ENCODE peak calls at places on chromosomes 6 and 20, in eight cellular contexts. B is iPS DF 6.9; M is right cardiac atrium; E is activated naive CD4-positive, alpha-beta T cell treated with anti-CD3 and anti-CD28 coated beads, Interleukin-2, amount 50 U/mL, for 72 hours; N is neuronal stem cell; C is GM18507; F is GM12865; A is stimulated activated CD8-positive, alpha-beta memory T cell treated with anti-CD3 and anti-CD28 coated beads, Interleukin-7, amount 100 ng/mL, for 4 hours. K is an unnamed sample.

GRCh38 chr6:44053760-44054556 is 73.3 kb downstream of the MRPL14 start:
- DNase-seq in B (no peak), M (peak; percentile 74), E (no peak), N (no peak), C (no peak), F (no peak), A (no peak), K (peak; percentile 67)

GRCh38 chr20:30919514-30920188 is 337.8 kb upstream of the DEFB115 start:
- DNase-seq in B (no peak), M (no peak), E (no peak), N (no peak), C (no peak), F (no peak), A (no peak), K (no peak)

GRCh38 chr6:1136415-1136774 is 175.5 kb upstream of the FOXQ1 start:
- DNase-seq in B (no peak), M (peak; percentile 66), E (no peak), N (no peak), C (no peak), F (no peak), A (no peak), K (no peak)

GRCh38 chr6:140779341-140779740 is 1353.4 kb upstream of the GJE1 start:
- DNase-seq in B (no peak), M (no peak), E (no peak), N (no peak), C (no peak), F (no peak), A (no peak), K (no peak)

GRCh38 chr6:2103644-2104523 is 141.5 kb downstream of the GMDS start:
- DNase-seq in B (no peak), M (peak; percentile 55), E (no peak), N (no peak), C (no peak), F (peak; percentile 44), A (no peak), K (peak; percentile 82)

GRCh38 chr6:36676142-36677058 is 2.1 kb upstream of the CDKN1A start:
- DNase-seq in B (no peak), M (no peak), E (peak; percentile 61), N (peak; percentile 21), C (no peak), F (peak; percentile 60), A (no peak), K (peak; percentile 55)

GRCh38 chr6:112150363-112150762 is 63.0 kb downstream of the FAM229B start:
- DNase-seq in B (no peak), M (peak; percentile 47), E (no peak), N (no peak), C (no peak), F (no peak), A (no peak), K (no peak)

GRCh38 chr20:33474097-33474846 is 15.6 kb upstream of the CBFA2T2 start:
- DNase-seq in B (no peak), M (no peak), E (no peak), N (no peak), C (no peak), F (no peak), A (no peak), K (no peak)

GRCh38 chr6:31639449-31639861 is 13.0 kb downstream of the BAG6 start:
- DNase-seq in B (no peak), M (no peak), E (no peak), N (no peak), C (no peak), F (no peak), A (no peak), K (peak; percentile 68)

GRCh38 chr20:64115171-64115911 is 8.0 kb upstream of the NPBWR2 start:
- DNase-seq in B (no peak), M (peak; percentile 9), E (peak; percentile 38), N (no peak), C (no peak), F (no peak), A (no peak), K (no peak)

GRCh38 chr6:41161851-41162552 is 914 bp downstream of the TREM2 start:
- DNase-seq in B (no peak), M (no peak), E (no peak), N (no peak), C (no peak), F (no peak), A (no peak), K (no peak)

GRCh38 chr6:147676896-147677295 is 168.4 kb downstream of the SAMD5 start:
- DNase-seq in B (no peak), M (no peak), E (no peak), N (no peak), C (no peak), F (no peak), A (no peak), K (no peak)

GRCh38 chr6:163023700-163024099 is 295.9 kb downstream of the PACRG start:
- DNase-seq in B (no peak), M (no peak), E (no peak), N (no peak), C (no peak), F (no peak), A (no peak), K (no peak)

GRCh38 chr20:42483694-42484303 is 705.9 kb downstream of the PTPRT start:
- DNase-seq in B (peak; percentile 74), M (peak; percentile 64), E (no peak), N (peak; percentile 53), C (no peak), F (peak; percentile 20), A (no peak), K (no peak)

GRCh38 chr20:25257130-25257529 is 9.2 kb downstream of the PYGB start:
- DNase-seq in B (no peak), M (no peak), E (no peak), N (no peak), C (no peak), F (no peak), A (no peak), K (no peak)

GRCh38 chr6:44471271-44471981 is 83.9 kb downstream of the CDC5L start:
- DNase-seq in B (no peak), M (peak; percentile 65), E (no peak), N (no peak), C (no peak), F (no peak), A (no peak), K (no peak)

GRCh38 chr6:56699066-56699654 is 56.5 kb upstream of the DST start:
- DNase-seq in B (no peak), M (no peak), E (no peak), N (no peak), C (no peak), F (peak; percentile 20), A (no peak), K (peak; percentile 63)

GRCh38 chr6:93059911-93060310 is 359.4 kb downstream of the EPHA7 start:
- DNase-seq in B (no peak), M (no peak), E (no peak), N (no peak), C (no peak), F (no peak), A (no peak), K (no peak)

GRCh38 chr20:52379723-52380336 is 188.3 kb upstream of the ZFP64 start:
- DNase-seq in B (peak; percentile 16), M (peak; percentile 74), E (no peak), N (peak; percentile 14), C (no peak), F (peak; percentile 20), A (peak; percentile 1), K (peak; percentile 56)

GRCh38 chr20:57220187-57221165 is 46.0 kb downstream of the BMP7 start:
- DNase-seq in B (no peak), M (no peak), E (no peak), N (no peak), C (no peak), F (no peak), A (no peak), K (no peak)

GRCh38 chr6:25414168-25414567 is 135.0 kb downstream of the CARMIL1 start:
- DNase-seq in B (no peak), M (no peak), E (no peak), N (no peak), C (no peak), F (peak; percentile 30), A (no peak), K (no peak)

GRCh38 chr20:15814903-15815302 is 758.3 kb downstream of the KIF16B start:
- DNase-seq in B (no peak), M (no peak), E (no peak), N (no peak), C (no peak), F (no peak), A (no peak), K (no peak)

GRCh38 chr20:25863536-25864325 is 167.1 kb upstream of the ZNF337 start:
- DNase-seq in B (no peak), M (peak; percentile 36), E (no peak), N (no peak), C (no peak), F (no peak), A (no peak), K (no peak)

K was measured in dermis blood vessel endothelial cell.